ENCODE peak calls at places on chromosomes 7 and 10, in four cellular contexts. A is H1, C is IMR-90, I is H9. X is an unnamed sample.

GRCh38 chr10:118108194-118109026 is 61.7 kb upstream of the RAB11FIP2 start:
- DNase-seq in A (no peak), C (no peak), I (no peak), X (no peak)

GRCh38 chr7:98460902-98461301 is 60.0 kb upstream of the BAIAP2L1 start:
- DNase-seq in A (no peak), C (no peak), I (no peak), X (no peak)

GRCh38 chr10:19194866-19195265 is 146.3 kb downstream of the MALRD1 start:
- DNase-seq in A (no peak), C (no peak), I (no peak), X (no peak)

GRCh38 chr10:80164596-80164995 is 32.1 kb downstream of the PLAC9 start:
- DNase-seq in A (no peak), C (no peak), I (no peak), X (no peak)

GRCh38 chr7:129607471-129608120 is 3.9 kb upstream of the NRF1 start:
- DNase-seq in A (no peak), C (no peak), I (peak; percentile 58), X (peak; percentile 81)

GRCh38 chr7:85070967-85071628 is 115.8 kb downstream of the SEMA3D start:
- DNase-seq in A (no peak), C (peak; percentile 74), I (no peak), X (no peak)

GRCh38 chr10:16986406-16987128 is 143.0 kb downstream of the CUBN start:
- DNase-seq in A (no peak), C (peak; percentile 88), I (no peak), X (no peak)

GRCh38 chr7:37947138-37947839 is 26.8 kb downstream of the EPDR1 start:
- DNase-seq in A (no peak), C (no peak), I (no peak), X (no peak)

GRCh38 chr10:35339946-35340345 is 3.6 kb downstream of the CCNY start:
- DNase-seq in A (no peak), C (peak; percentile 39), I (no peak), X (no peak)

GRCh38 chr10:35005868-35006267 is 84.3 kb downstream of the CUL2 start:
- DNase-seq in A (no peak), C (peak; percentile 98), I (no peak), X (peak; percentile 21)

GRCh38 chr7:143507534-143507933 is 29.9 kb downstream of the TAS2R41 start:
- DNase-seq in A (no peak), C (no peak), I (no peak), X (no peak)

GRCh38 chr7:143514487-143514886 is 36.8 kb downstream of the TAS2R41 start:
- DNase-seq in A (no peak), C (no peak), I (no peak), X (no peak)

GRCh38 chr7:143512488-143513340 is 35.0 kb downstream of the TAS2R41 start:
- DNase-seq in A (no peak), C (no peak), I (no peak), X (no peak)

GRCh38 chr7:143511593-143512047 is 33.9 kb downstream of the TAS2R41 start:
- DNase-seq in A (no peak), C (no peak), I (no peak), X (no peak)

GRCh38 chr7:143510854-143511592 is 33.4 kb downstream of the TAS2R41 start:
- DNase-seq in A (no peak), C (no peak), I (peak; percentile 51), X (no peak)
- H3K23ac ChIP-seq in A (no peak overlapping the region), C (no peak overlapping the region), I (no peak overlapping the region), X (no peak overlapping the region)

DNA sequence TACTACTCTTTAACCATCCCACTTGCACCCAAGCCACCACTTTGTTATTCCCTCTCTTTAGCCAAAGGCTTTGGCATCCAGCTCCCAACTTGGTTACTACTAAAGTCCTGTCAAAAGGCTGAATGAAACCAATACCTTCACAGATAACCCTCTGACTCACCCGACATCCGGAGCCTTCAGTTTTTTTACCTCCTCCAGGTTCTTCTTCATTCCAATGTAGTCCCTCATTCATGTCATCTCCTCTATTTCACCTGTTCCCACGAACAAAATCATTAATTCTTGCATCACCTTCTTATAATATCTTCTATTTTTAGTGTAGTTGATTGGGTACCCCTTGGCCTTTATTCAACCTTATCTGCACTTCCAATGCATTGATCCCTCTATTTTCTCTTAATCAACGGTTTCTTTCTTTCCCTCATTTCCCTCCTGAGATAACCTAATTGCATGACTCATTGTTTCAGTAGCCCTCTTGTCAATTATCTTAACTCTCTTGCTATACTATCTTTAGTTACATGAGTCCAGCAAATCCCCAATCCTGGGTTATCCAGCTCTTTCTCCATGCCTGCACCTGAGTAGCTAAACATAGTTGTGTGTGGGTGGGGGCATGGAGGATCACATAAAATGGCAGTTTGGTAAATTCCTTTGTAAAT is 87.2 kb upstream of the COL1A2 start:
- DNase-seq in A (no peak), C (no peak), I (no peak), X (peak; percentile 71)
- H4K5ac ChIP-seq in A (no peak overlapping the region), C (no peak overlapping the region), I (no peak overlapping the region), X (no peak overlapping the region)

GRCh38 chr7:121395961-121396757 is at the start of gene FAM3C:
- DNase-seq in A (peak; percentile 53), C (peak; percentile 88), I (peak; percentile 92), X (peak; percentile 96)

GRCh38 chr7:121397832-121398231 is 1.7 kb upstream of the FAM3C start:
- DNase-seq in A (no peak), C (no peak), I (no peak), X (no peak)

GRCh38 chr7:121397346-121397745 is 1.2 kb upstream of the FAM3C start:
- DNase-seq in A (no peak), C (no peak), I (no peak), X (no peak)

GRCh38 chr7:121395494-121395960 is 581 bp downstream of the FAM3C start:
- DNase-seq in A (no peak), C (peak; percentile 13), I (peak; percentile 52), X (peak; percentile 79)

DNA sequence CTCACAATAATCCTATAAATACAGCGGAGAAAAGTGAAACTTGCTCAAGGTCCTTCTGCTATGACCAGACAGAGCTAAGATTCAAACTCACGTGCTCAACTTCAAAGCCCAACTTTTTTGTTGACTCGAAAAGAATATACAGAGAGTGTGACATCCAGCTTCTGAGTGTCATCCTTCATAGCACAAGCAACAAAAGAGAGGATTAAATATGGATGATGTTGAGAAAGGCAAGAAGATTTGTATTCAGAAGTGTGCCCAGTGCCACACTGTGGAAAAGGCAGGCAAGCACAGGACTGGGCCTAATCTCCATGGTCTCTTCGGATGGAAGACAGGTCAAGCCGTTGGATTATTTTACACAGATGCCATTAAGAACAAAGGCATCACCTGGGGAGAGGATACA is 2.1 kb upstream of the FAM3C start:
- DNase-seq in A (no peak), C (no peak), I (no peak), X (peak; percentile 33)
- H3K23ac ChIP-seq in A (no peak overlapping the region), C (no peak overlapping the region), I (no peak overlapping the region), X (no peak overlapping the region)

GRCh38 chr7:88928266-88928665 is 132.7 kb upstream of the TEX47 start:
- DNase-seq in A (no peak), C (no peak), I (no peak), X (no peak)
- H4K5ac ChIP-seq in A (no peak overlapping the region), C (no peak overlapping the region), I (no peak overlapping the region), X (no peak overlapping the region)

GRCh38 chr7:100157069-100157333 is 1.5 kb downstream of the TRAPPC14 start:
- DNase-seq in A (no peak), C (no peak), I (no peak), X (no peak)

GRCh38 chr7:100157334-100158228 is 942 bp downstream of the TRAPPC14 start:
- DNase-seq in A (no peak), C (peak; percentile 64), I (peak; percentile 62), X (peak; percentile 89)

GRCh38 chr7:100160067-100160466 is 1.5 kb upstream of the TRAPPC14 start:
- DNase-seq in A (no peak), C (no peak), I (no peak), X (no peak)

GRCh38 chr7:100159099-100159623 is 638 bp upstream of the TRAPPC14 start:
- DNase-seq in A (no peak), C (no peak), I (peak; percentile 51), X (peak; percentile 68)

DNA sequence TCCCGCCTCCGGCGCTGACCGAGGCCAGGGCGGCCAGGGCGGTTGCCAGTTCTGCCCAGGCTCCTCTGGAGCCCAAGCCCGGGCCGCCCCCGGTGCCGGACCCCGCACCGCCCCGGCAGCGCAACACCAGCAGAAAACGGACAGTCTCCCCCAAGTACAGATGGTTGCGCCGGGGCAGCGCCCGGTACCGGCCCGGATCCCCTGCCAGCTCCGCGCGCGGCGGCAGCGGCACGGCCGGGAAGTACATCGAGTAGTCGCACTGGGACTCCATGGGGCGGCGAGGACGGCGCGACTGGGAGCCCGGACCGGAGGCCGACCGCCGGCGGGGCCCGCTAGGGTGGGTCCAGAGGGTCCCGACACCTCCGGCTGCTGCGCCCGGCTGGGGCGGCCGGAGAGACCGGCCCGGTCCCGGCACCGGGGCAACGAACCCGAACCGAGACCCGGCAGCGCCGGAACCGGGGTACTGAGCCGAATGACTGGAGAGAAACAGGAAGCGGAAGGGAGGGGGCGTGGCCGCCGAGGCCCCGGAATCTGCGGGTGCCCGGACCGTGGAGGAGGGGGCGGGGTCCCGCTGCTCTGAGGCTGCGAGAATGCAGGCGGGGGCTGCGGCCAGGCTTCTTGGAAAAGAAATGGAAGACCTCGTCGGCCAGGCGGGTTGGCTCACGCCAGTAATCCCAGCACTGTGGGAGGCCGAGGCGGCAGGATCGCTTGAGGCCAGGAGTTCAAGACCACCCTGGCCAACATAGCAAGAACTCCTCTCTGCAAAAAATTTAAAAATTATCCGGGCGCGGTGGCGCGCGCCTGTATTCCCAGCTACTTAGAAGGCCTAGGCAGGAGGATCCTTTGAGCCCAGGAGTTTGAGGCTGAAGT is at the start of gene TRAPPC14:
- DNase-seq in A (peak; percentile 83), C (peak; percentile 70), I (peak; percentile 94), X (peak; percentile 94)
- H3K23ac ChIP-seq in A (no peak within 1 kb of the TSS), C (peak within 1 kb of the TSS; percentile 93), I (no peak within 1 kb of the TSS), X (peak within 1 kb of the TSS; percentile 45)

GRCh38 chr10:50557130-50557682 is 66.5 kb downstream of the SGMS1 start:
- DNase-seq in A (no peak), C (no peak), I (no peak), X (no peak)
- H4K5ac ChIP-seq in A (no peak overlapping the region), C (no peak overlapping the region), I (no peak overlapping the region), X (no peak overlapping the region)

GRCh38 chr7:103297837-103298179 is 573 bp downstream of the PMPCB start:
- DNase-seq in A (no peak), C (no peak), I (no peak), X (peak; percentile 5)
- H3K23ac ChIP-seq in A (no peak overlapping the region), C (peak overlapping the region; percentile 53), I (no peak overlapping the region), X (no peak overlapping the region)

X was measured in mesendoderm.